ENCODE peak calls at places on chromosomes 16 and 17, in six cellular contexts. P, Z, Y, H, G and E are unnamed samples.

GRCh38 chr17:44352922-44353655 is 8.0 kb downstream of the GRN start:
- DNase-seq in P (no peak), Z (no peak), Y (no peak), H (no peak), G (no peak), E (no peak)

GRCh38 chr16:70402916-70403659 is 35.8 kb downstream of the ST3GAL2 start:
- DNase-seq in P (no peak), Z (no peak), Y (no peak), H (no peak), G (no peak), E (no peak)

GRCh38 chr16:77499373-77500285 is 64.8 kb upstream of the ADAMTS18 start:
- DNase-seq in P (no peak), Z (peak; percentile 19), Y (peak; percentile 13), H (peak; percentile 47), G (no peak), E (peak; percentile 70)

GRCh38 chr17:66240630-66241029 is 11.4 kb upstream of the APOH start:
- DNase-seq in P (no peak), Z (no peak), Y (no peak), H (no peak), G (no peak), E (no peak)

GRCh38 chr16:66382966-66383299 is 16.4 kb downstream of the CDH5 start:
- DNase-seq in P (no peak), Z (no peak), Y (no peak), H (no peak), G (no peak), E (no peak)

GRCh38 chr16:23174622-23175021 is 7.9 kb upstream of the SCNN1G start:
- DNase-seq in P (no peak), Z (no peak), Y (no peak), H (peak; percentile 73), G (no peak), E (no peak)

GRCh38 chr16:75175074-75175473 is 26.8 kb downstream of the ZFP1 start:
- DNase-seq in P (no peak), Z (no peak), Y (no peak), H (no peak), G (no peak), E (no peak)

GRCh38 chr17:17641621-17642409 is 39.4 kb upstream of the RAI1 start:
- DNase-seq in P (peak; percentile 65), Z (peak; percentile 85), Y (peak; percentile 69), H (peak; percentile 96), G (peak; percentile 61), E (peak; percentile 78)

GRCh38 chr16:54193656-54194007 is 93.0 kb downstream of the IRX3 start:
- DNase-seq in P (no peak), Z (peak; percentile 31), Y (peak; percentile 83), H (peak; percentile 95), G (no peak), E (peak; percentile 87)

GRCh38 chr17:53896047-53896446 is 73.3 kb downstream of the KIF2B start:
- DNase-seq in P (no peak), Z (no peak), Y (no peak), H (no peak), G (no peak), E (no peak)

GRCh38 chr16:74749291-74750055 is 25.1 kb downstream of the FA2H start:
- DNase-seq in P (no peak), Z (no peak), Y (no peak), H (peak; percentile 75), G (no peak), E (no peak)

GRCh38 chr17:51434434-51435170 is 174.3 kb downstream of the UTP18 start:
- DNase-seq in P (no peak), Z (no peak), Y (no peak), H (peak; percentile 41), G (no peak), E (no peak)

GRCh38 chr17:29760279-29760721 is 137.6 kb upstream of the CORO6 start:
- DNase-seq in P (peak; percentile 74), Z (no peak), Y (no peak), H (no peak), G (peak; percentile 71), E (no peak)

GRCh38 chr16:29760567-29761279 is 14.9 kb upstream of the C16orf54 start:
- DNase-seq in P (no peak), Z (no peak), Y (no peak), H (no peak), G (no peak), E (no peak)

GRCh38 chr16:31641279-31641678 is 113.6 kb downstream of the AHSP start:
- DNase-seq in P (no peak), Z (no peak), Y (no peak), H (no peak), G (no peak), E (no peak)
- H3K9me3 ChIP-seq in P (no peaks in the 10 kb centered on the region), Z (no peaks in the 10 kb centered on the region), Y (peaks cover 11% of the 10 kb centered on the region), H (peaks cover 31% of the 10 kb centered on the region), G (no peaks in the 10 kb centered on the region), E (no peaks in the 10 kb centered on the region)

GRCh38 chr17:9906616-9907015 is 1.5 kb upstream of the RCVRN start:
- DNase-seq in P (no peak), Z (no peak), Y (no peak), H (no peak), G (no peak), E (no peak)

GRCh38 chr17:9908649-9909042 is 3.6 kb upstream of the RCVRN start:
- DNase-seq in P (no peak), Z (no peak), Y (no peak), H (no peak), G (no peak), E (no peak)

GRCh38 chr17:9907131-9907530 is 2.1 kb upstream of the RCVRN start:
- DNase-seq in P (no peak), Z (no peak), Y (no peak), H (no peak), G (no peak), E (no peak)

GRCh38 chr17:9905902-9906301 is 831 bp upstream of the RCVRN start:
- DNase-seq in P (no peak), Z (no peak), Y (peak; percentile 49), H (peak; percentile 94), G (no peak), E (peak; percentile 67)

GRCh38 chr17:9907883-9908648 is 3.0 kb upstream of the RCVRN start:
- DNase-seq in P (no peak), Z (no peak), Y (no peak), H (peak; percentile 75), G (no peak), E (no peak)
- H3K9me3 ChIP-seq in P (no peaks in the 10 kb centered on the region), Z (no peaks in the 10 kb centered on the region), Y (no peaks in the 10 kb centered on the region), H (no peaks in the 10 kb centered on the region), G (no peaks in the 10 kb centered on the region), E (no peaks in the 10 kb centered on the region)

GRCh38 chr16:35724551-35724950 is 2265.1 kb downstream of the TP53TG3F start:
- DNase-seq in P (no peak), Z (no peak), Y (no peak), H (no peak), G (no peak), E (no peak)
- H3K9me3 ChIP-seq in P (peaks cover 12% of the 10 kb centered on the region), Z (no peaks in the 10 kb centered on the region), Y (peaks cover 25% of the 10 kb centered on the region), H (peaks cover 67% of the 10 kb centered on the region), G (peaks cover 9% of the 10 kb centered on the region), E (no peaks in the 10 kb centered on the region)

GRCh38 chr16:21183995-21184394 is 25.5 kb downstream of the LDAF1 start:
- DNase-seq in P (no peak), Z (no peak), Y (no peak), H (no peak), G (no peak), E (no peak)

GRCh38 chr16:21184834-21185233 is 26.4 kb downstream of the LDAF1 start:
- DNase-seq in P (no peak), Z (no peak), Y (no peak), H (no peak), G (no peak), E (no peak)

GRCh38 chr16:21186326-21186691 is 25.1 kb downstream of the ZP2 start:
- DNase-seq in P (no peak), Z (no peak), Y (no peak), H (no peak), G (no peak), E (no peak)

GRCh38 chr16:21190013-21190412 is 21.4 kb downstream of the ZP2 start:
- DNase-seq in P (no peak), Z (no peak), Y (no peak), H (no peak), G (no peak), E (no peak)

GRCh38 chr16:21185659-21186325 is 25.6 kb downstream of the ZP2 start:
- DNase-seq in P (no peak), Z (no peak), Y (no peak), H (no peak), G (no peak), E (no peak)
- H3K9me3 ChIP-seq in P (no peaks in the 10 kb centered on the region), Z (no peaks in the 10 kb centered on the region), Y (no peaks in the 10 kb centered on the region), H (peaks cover 24% of the 10 kb centered on the region), G (no peaks in the 10 kb centered on the region), E (no peaks in the 10 kb centered on the region)

DNA sequence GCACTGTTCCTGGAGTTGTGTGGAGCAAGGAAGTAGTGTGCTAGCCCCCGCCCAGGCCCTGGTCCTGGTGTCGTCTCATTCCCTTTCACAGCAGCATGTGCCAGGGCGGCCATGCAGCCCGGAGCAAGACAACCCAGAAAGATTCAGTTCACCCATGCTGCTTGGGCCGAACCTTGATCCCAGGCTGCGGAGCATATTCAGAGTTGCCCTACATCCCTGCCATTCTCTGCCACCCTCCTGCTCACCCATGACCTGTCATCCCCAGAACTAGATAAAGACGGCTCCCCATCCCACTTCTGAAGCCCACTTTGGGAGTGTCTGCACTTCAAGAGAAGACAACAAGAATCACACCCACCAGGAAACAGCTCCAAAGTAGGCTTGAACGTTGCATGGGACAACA is 2452.5 kb downstream of the TP53TG3F start:
- DNase-seq in P (no peak), Z (no peak), Y (no peak), H (no peak), G (no peak), E (no peak)
- H3K9me3 ChIP-seq in P (peaks cover 3% of the 10 kb centered on the region), Z (no peaks in the 10 kb centered on the region), Y (peaks cover 18% of the 10 kb centered on the region), H (peaks cover 91% of the 10 kb centered on the region), G (peaks cover 8% of the 10 kb centered on the region), E (no peaks in the 10 kb centered on the region)

DNA sequence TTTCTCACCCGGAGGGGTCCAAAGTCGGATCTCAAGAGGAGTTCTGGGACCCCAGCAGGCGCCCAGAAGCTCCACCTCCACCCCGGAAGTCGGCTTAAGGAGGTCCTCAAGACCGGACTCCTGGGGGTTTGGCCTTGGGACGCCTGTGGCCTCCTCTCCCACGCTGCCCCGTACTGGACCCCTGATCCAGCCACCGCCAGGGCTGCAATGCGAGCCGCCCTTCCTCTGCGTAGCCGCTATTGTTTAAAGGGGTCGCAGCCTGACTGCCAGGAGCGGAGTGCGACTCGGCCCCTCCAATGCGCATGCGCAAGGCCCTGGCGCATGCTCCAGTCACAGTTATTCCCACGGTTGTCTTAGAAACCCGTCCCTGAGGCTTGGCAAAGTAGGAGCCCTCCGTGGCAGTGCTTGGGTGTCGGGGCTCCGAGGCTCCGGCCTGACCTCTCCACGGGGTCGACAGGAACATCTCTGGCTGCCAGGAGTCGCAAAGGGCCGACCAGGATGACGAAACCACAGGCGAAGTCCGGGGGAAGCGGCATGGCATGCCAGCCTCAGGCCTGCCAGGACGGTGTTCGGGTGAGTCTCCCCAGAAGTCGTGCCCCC is 719.0 kb downstream of the KCNJ18 start:
- DNase-seq in P (no peak), Z (no peak), Y (no peak), H (no peak), G (no peak), E (peak; percentile 60)
- H3K9me3 ChIP-seq in P (peaks cover 13% of the 10 kb centered on the region), Z (no peaks in the 10 kb centered on the region), Y (peaks cover 11% of the 10 kb centered on the region), H (peaks cover 44% of the 10 kb centered on the region), G (no peaks in the 10 kb centered on the region), E (no peaks in the 10 kb centered on the region)

GRCh38 chr16:35910409-35910808 is 2451.0 kb downstream of the TP53TG3F start:
- DNase-seq in P (no peak), Z (no peak), Y (no peak), H (no peak), G (no peak), E (no peak)
- H3K9me3 ChIP-seq in P (peaks cover 2% of the 10 kb centered on the region), Z (no peaks in the 10 kb centered on the region), Y (peaks cover 8% of the 10 kb centered on the region), H (peaks cover 91% of the 10 kb centered on the region), G (peaks cover 12% of the 10 kb centered on the region), E (no peaks in the 10 kb centered on the region)